ENCODE peak calls at places on chromosomes 3 and 15, in five cellular contexts. Y is GM12878, H is K562, C is H1, D is HepG2. W is an unnamed sample.

GRCh38 chr15:92164327-92165000 is 229.2 kb upstream of the ST8SIA2 start:
- DNase-seq in H (no peak), C (no peak), D (peak), Y (no peak), W (peak)

GRCh38 chr15:36943496-36944361 is 156.6 kb downstream of the MEIS2 start:
- DNase-seq in Y (no peak), H (no peak), C (no peak), D (no peak), W (peak)

GRCh38 chr15:78618064-78618463 is 2.7 kb downstream of the CHRNA3 start:
- DNase-seq in C (no peak), D (no peak), H (no peak), Y (no peak), W (no peak)

GRCh38 chr3:46846624-46847542 is 16.4 kb downstream of the MYL3 start:
- DNase-seq in H (no peak), D (no peak), Y (no peak), C (no peak), W (no peak)

GRCh38 chr3:112143251-112143650 is 10.2 kb upstream of the GCSAM start:
- DNase-seq in D (no peak), H (no peak), Y (no peak), C (no peak), W (no peak)

GRCh38 chr15:28085489-28086174 is 13.5 kb downstream of the OCA2 start:
- DNase-seq in D (no peak), H (no peak), Y (no peak), C (no peak), W (no peak)

GRCh38 chr3:171184372-171184771 is 157.9 kb upstream of the SLC2A2 start:
- DNase-seq in D (no peak), H (no peak), C (no peak), Y (peak), W (no peak)

GRCh38 chr15:31200735-31201151 is 99.2 kb upstream of the TRPM1 start:
- DNase-seq in D (peak), Y (no peak), C (peak), H (peak), W (peak)

GRCh38 chr3:131224886-131225550 is 156.6 kb upstream of the NUDT16 start:
- DNase-seq in H (no peak), Y (no peak), D (no peak), C (no peak), W (no peak)

GRCh38 chr3:7520059-7520458 is 659.1 kb downstream of the GRM7 start:
- DNase-seq in C (no peak), D (no peak), H (no peak), Y (no peak), W (no peak)

GRCh38 chr3:18370672-18371071 is 54.5 kb downstream of the SATB1 start:
- DNase-seq in D (no peak), H (no peak), Y (no peak), C (no peak), W (no peak)

GRCh38 chr3:70963412-70963811 is 620.1 kb downstream of the FOXP1 start:
- DNase-seq in D (no peak), Y (no peak), C (no peak), H (no peak), W (peak)

DNA sequence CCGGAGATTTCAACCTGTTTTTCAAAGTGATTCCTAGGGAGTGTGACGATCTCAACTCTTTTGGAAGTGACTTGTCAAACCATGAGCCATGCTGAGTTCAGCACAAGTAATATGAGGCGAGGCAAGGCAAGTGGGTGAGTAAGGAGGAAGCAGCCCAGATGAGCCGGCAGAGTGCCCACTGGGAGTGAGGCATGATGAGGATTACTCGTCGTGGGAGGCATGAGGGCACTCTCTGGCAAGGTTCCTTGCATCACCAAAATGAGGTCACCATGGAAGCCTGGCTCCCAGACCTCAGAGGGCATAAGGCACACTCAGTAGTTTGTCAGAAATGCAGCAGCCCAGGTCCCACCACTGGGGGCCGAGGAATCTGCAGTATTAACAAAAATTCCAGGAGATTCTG is 636.1 kb downstream of the MAGI1 start:
- DNase-seq in D (no peak), Y (no peak), H (no peak), C (no peak), W (peak)
- TF ChIP-seq CREB1 in D (no peak), Y (no peak), H (no peak), C (no peak), W (no peak)

GRCh38 chr15:56838085-56838484 is 80.4 kb upstream of the TCF12 start:
- DNase-seq in Y (no peak), C (no peak), H (no peak), D (no peak), W (no peak)

GRCh38 chr15:56837281-56837680 is 81.2 kb upstream of the TCF12 start:
- DNase-seq in H (no peak), C (no peak), D (no peak), Y (no peak), W (no peak)

GRCh38 chr15:56835598-56836275 is 82.7 kb upstream of the TCF12 start:
- DNase-seq in C (no peak), D (no peak), Y (no peak), H (no peak), W (no peak)

GRCh38 chr15:56831467-56831866 is 87.0 kb upstream of the TCF12 start:
- DNase-seq in D (no peak), H (no peak), Y (no peak), C (no peak), W (no peak)

GRCh38 chr15:56832125-56832524 is 86.3 kb upstream of the TCF12 start:
- DNase-seq in Y (no peak), D (no peak), C (no peak), H (no peak), W (no peak)
- H3K4me2 ChIP-seq in Y (no peak), D (peak), C (no peak), H (no peak), W (no peak)

GRCh38 chr15:34122771-34123183 is 20.9 kb downstream of the PGBD4 start:
- DNase-seq in H (no peak), D (peak), Y (peak), C (no peak), W (no peak)
- TF ChIP-seq CREB1 in H (no peak), D (no peak), Y (peak), C (no peak), W (no peak)

DNA sequence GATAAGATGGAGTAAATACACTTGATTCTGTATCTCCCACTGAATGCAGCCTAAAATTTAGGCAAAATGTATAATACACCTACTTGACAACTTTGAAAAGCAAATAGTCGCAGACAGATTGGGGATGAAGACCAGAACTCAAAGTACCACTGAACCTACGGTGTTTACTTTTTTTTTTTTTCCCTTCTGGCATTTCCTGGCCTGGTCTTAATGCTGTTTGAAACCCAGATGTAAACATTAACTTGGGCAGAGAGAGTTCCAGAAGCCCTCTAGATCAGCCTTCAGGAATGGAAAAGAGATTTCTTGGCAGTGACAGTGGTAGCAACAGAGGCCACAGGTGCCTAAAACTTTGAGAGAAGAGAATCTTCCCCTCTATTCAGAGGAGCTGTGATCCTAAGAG is 27.8 kb downstream of the ALPK3 start:
- DNase-seq in C (no peak), Y (no peak), D (peak), H (no peak), W (no peak)
- H3K4me2 ChIP-seq in C (no peak), Y (no peak), D (peak), H (no peak), W (no peak)

DNA sequence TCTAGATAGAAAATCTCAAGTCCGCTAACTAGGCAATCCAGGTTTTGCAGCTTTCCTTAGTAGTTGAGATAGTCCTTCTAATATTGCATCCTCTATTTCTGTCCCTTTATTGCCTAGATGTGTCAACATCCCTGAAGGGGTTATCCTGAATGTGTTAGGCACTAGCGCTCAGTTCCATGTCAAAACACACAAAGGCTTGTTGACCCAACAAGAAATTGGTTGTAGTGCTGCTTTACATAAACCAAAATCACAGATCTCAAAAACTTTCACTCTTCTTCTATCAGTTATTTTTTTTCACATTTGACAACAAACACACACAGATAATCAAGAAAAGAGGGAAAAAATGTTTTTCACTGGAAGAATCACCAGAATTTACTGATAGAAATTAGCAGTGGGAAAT is 51.4 kb upstream of the SOX2 start:
- DNase-seq in H (no peak), Y (no peak), D (no peak), C (no peak), W (no peak)
- TF ChIP-seq CREB1 in H (no peak), Y (no peak), D (no peak), C (no peak), W (no peak)

GRCh38 chr3:119508172-119508845 is 10.0 kb downstream of the TIMMDC1 start:
- DNase-seq in C (no peak), Y (peak), D (no peak), H (no peak), W (no peak)
- H3K4me2 ChIP-seq in C (no peak), Y (no peak), D (no peak), H (no peak), W (no peak)

W was measured in GM23338.